ENCODE peak calls at places on chromosome 5, in six cellular contexts. One of them, this sample, is unnamed.

GRCh38 chr5:140111043-140111858 is 2.7 kb upstream of the PURA start:
- DNase-seq in B cell: no peak
- DNase-seq in cardiac fibroblast: no peak
- DNase-seq in neural crest cell: peak
- DNase-seq in type B pancreatic cell: no peak
- DNase-seq in fibroblast of lung: no peak
- DNase-seq in this sample: peak

GRCh38 chr5:50328193-50328729 is 112.8 kb downstream of the EMB start:
- DNase-seq in B cell: no peak
- DNase-seq in cardiac fibroblast: no peak
- DNase-seq in neural crest cell: no peak
- DNase-seq in type B pancreatic cell: no peak
- DNase-seq in fibroblast of lung: no peak
- DNase-seq in this sample: no peak

GRCh38 chr5:151406322-151406947 is 41.0 kb upstream of the SLC36A1 start:
- DNase-seq in B cell: no peak
- DNase-seq in cardiac fibroblast: peak
- DNase-seq in neural crest cell: no peak
- DNase-seq in type B pancreatic cell: no peak
- DNase-seq in fibroblast of lung: no peak
- DNase-seq in this sample: no peak

GRCh38 chr5:1176473-1177391 is 24.7 kb upstream of the SLC6A19 start:
- DNase-seq in B cell: no peak
- DNase-seq in cardiac fibroblast: no peak
- DNase-seq in neural crest cell: no peak
- DNase-seq in type B pancreatic cell: no peak
- DNase-seq in fibroblast of lung: no peak
- DNase-seq in this sample: no peak

GRCh38 chr5:157514974-157515373 is 55.0 kb downstream of the NIPAL4 start:
- DNase-seq in B cell: no peak
- DNase-seq in cardiac fibroblast: no peak
- DNase-seq in neural crest cell: no peak
- DNase-seq in type B pancreatic cell: no peak
- DNase-seq in fibroblast of lung: no peak
- DNase-seq in this sample: no peak

GRCh38 chr5:138963763-138964371 is 88.7 kb upstream of the LRRTM2 start:
- DNase-seq in B cell: no peak
- DNase-seq in cardiac fibroblast: no peak
- DNase-seq in neural crest cell: peak
- DNase-seq in type B pancreatic cell: no peak
- DNase-seq in fibroblast of lung: no peak
- DNase-seq in this sample: peak

GRCh38 chr5:110179291-110179690 is 489.6 kb downstream of the MAN2A1 start:
- DNase-seq in B cell: no peak
- DNase-seq in cardiac fibroblast: no peak
- DNase-seq in neural crest cell: no peak
- DNase-seq in type B pancreatic cell: no peak
- DNase-seq in fibroblast of lung: no peak
- DNase-seq in this sample: no peak

GRCh38 chr5:138544171-138545134 is 1.4 kb upstream of the ETF1 start:
- DNase-seq in B cell: no peak
- DNase-seq in cardiac fibroblast: peak
- DNase-seq in neural crest cell: no peak
- DNase-seq in type B pancreatic cell: no peak
- DNase-seq in fibroblast of lung: peak
- DNase-seq in this sample: peak

GRCh38 chr5:74209566-74209965 is 431.0 kb downstream of the ENC1 start:
- DNase-seq in B cell: no peak
- DNase-seq in cardiac fibroblast: no peak
- DNase-seq in neural crest cell: no peak
- DNase-seq in type B pancreatic cell: no peak
- DNase-seq in fibroblast of lung: peak
- DNase-seq in this sample: no peak

GRCh38 chr5:143001764-143002351 is 231.7 kb downstream of the ARHGAP26 start:
- DNase-seq in B cell: no peak
- DNase-seq in cardiac fibroblast: peak
- DNase-seq in neural crest cell: no peak
- DNase-seq in type B pancreatic cell: no peak
- DNase-seq in fibroblast of lung: peak
- DNase-seq in this sample: no peak

GRCh38 chr5:54442271-54442670 is 13.2 kb upstream of the HSPB3 start:
- DNase-seq in B cell: no peak
- DNase-seq in cardiac fibroblast: no peak
- DNase-seq in neural crest cell: no peak
- DNase-seq in type B pancreatic cell: no peak
- DNase-seq in fibroblast of lung: peak
- DNase-seq in this sample: no peak

GRCh38 chr5:177491429-177491945 is 5.9 kb downstream of the PDLIM7 start:
- DNase-seq in B cell: no peak
- DNase-seq in cardiac fibroblast: peak
- DNase-seq in neural crest cell: peak
- DNase-seq in type B pancreatic cell: no peak
- DNase-seq in fibroblast of lung: peak
- DNase-seq in this sample: peak

GRCh38 chr5:130471-131175 is 38.7 kb downstream of the PLEKHG4B start:
- DNase-seq in B cell: no peak
- DNase-seq in cardiac fibroblast: peak
- DNase-seq in neural crest cell: no peak
- DNase-seq in type B pancreatic cell: no peak
- DNase-seq in fibroblast of lung: peak
- DNase-seq in this sample: no peak

GRCh38 chr5:10724799-10725507 is 36.1 kb downstream of the DAP start:
- DNase-seq in B cell: no peak
- DNase-seq in cardiac fibroblast: peak
- DNase-seq in neural crest cell: no peak
- DNase-seq in type B pancreatic cell: no peak
- DNase-seq in fibroblast of lung: peak
- DNase-seq in this sample: no peak

GRCh38 chr5:179430256-179431175 is 85.3 kb upstream of the ADAMTS2 start:
- DNase-seq in B cell: no peak
- DNase-seq in cardiac fibroblast: no peak
- DNase-seq in neural crest cell: no peak
- DNase-seq in type B pancreatic cell: no peak
- DNase-seq in fibroblast of lung: no peak
- DNase-seq in this sample: no peak

GRCh38 chr5:121171834-121172233 is 679.8 kb upstream of the FTMT start:
- DNase-seq in B cell: no peak
- DNase-seq in cardiac fibroblast: peak
- DNase-seq in neural crest cell: no peak
- DNase-seq in type B pancreatic cell: no peak
- DNase-seq in fibroblast of lung: peak
- DNase-seq in this sample: no peak

GRCh38 chr5:91225848-91226686 is 157.1 kb downstream of the ARRDC3 start:
- DNase-seq in B cell: peak
- DNase-seq in cardiac fibroblast: no peak
- DNase-seq in neural crest cell: no peak
- DNase-seq in type B pancreatic cell: no peak
- DNase-seq in fibroblast of lung: peak
- DNase-seq in this sample: peak

GRCh38 chr5:160470437-160471341 is 49.0 kb downstream of the PTTG1 start:
- DNase-seq in B cell: no peak
- DNase-seq in cardiac fibroblast: peak
- DNase-seq in neural crest cell: no peak
- DNase-seq in type B pancreatic cell: no peak
- DNase-seq in fibroblast of lung: peak
- DNase-seq in this sample: no peak

GRCh38 chr5:56523779-56524178 is 290.6 kb upstream of the ANKRD55 start:
- DNase-seq in B cell: no peak
- DNase-seq in cardiac fibroblast: peak
- DNase-seq in neural crest cell: no peak
- DNase-seq in type B pancreatic cell: no peak
- DNase-seq in fibroblast of lung: no peak
- DNase-seq in this sample: no peak

GRCh38 chr5:125196479-125197183 is 450.2 kb upstream of the ZNF608 start:
- DNase-seq in B cell: no peak
- DNase-seq in cardiac fibroblast: peak
- DNase-seq in neural crest cell: no peak
- DNase-seq in type B pancreatic cell: no peak
- DNase-seq in fibroblast of lung: peak
- DNase-seq in this sample: no peak

GRCh38 chr5:149141224-149141956 is at the start of gene ABLIM3:
- DNase-seq in B cell: no peak
- DNase-seq in cardiac fibroblast: peak
- DNase-seq in neural crest cell: peak
- DNase-seq in type B pancreatic cell: peak
- DNase-seq in fibroblast of lung: no peak
- DNase-seq in this sample: peak

GRCh38 chr5:760363-761205 is 23.9 kb downstream of the ZDHHC11B start:
- DNase-seq in B cell: no peak
- DNase-seq in cardiac fibroblast: no peak
- DNase-seq in neural crest cell: no peak
- DNase-seq in type B pancreatic cell: peak
- DNase-seq in fibroblast of lung: no peak
- DNase-seq in this sample: no peak

DNA sequence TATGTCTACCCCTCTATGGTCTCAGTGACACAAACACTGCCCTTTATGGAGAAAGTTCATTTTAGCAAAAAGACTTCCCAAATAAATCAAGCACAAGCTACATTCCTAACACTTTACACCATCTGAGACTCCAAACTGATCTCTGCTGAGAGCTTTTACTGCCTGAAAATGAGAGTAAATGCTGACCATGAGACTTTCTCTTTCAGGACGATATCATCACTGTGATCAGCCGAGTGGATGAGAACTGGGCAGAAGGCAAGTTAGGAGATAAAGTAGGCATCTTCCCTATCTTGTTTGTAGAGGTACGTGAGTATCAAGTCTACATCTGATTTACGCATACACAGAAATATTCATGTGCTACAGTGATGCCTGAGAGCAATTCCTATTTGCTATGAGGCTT is 67.5 kb downstream of the SH3RF2 start:
- DNase-seq in B cell: no peak
- DNase-seq in cardiac fibroblast: no peak
- DNase-seq in neural crest cell: no peak
- DNase-seq in type B pancreatic cell: no peak
- DNase-seq in fibroblast of lung: no peak
- DNase-seq in this sample: no peak
- TF ChIP-seq CTCF in B cell: no peak
- TF ChIP-seq CTCF in cardiac fibroblast: no peak
- TF ChIP-seq CTCF in neural crest cell: no peak
- TF ChIP-seq CTCF in type B pancreatic cell: no peak
- TF ChIP-seq CTCF in fibroblast of lung: no peak
- TF ChIP-seq CTCF in this sample: no peak

DNA sequence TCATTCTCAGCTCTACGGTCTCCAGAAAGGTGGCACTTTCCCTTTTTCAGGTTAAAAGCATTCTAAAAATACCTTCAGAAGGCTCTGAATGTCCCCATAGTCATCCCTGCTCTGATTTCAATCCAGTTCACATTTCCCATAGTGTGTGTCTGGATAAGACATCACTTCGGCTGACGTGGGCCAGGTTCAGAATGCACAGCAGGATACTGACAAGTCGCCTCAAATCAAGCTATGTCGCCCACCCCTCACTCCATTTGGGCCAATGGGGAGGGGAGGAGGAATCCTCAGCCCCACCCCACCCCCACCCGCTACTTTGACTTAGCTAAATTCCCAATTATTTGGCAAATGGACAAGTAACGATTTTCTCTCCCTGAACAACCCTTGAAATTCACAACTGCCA is 148.0 kb downstream of the SLIT3 start:
- DNase-seq in B cell: no peak
- DNase-seq in cardiac fibroblast: no peak
- DNase-seq in neural crest cell: no peak
- DNase-seq in type B pancreatic cell: no peak
- DNase-seq in fibroblast of lung: no peak
- DNase-seq in this sample: no peak
- TF ChIP-seq CTCF in B cell: no peak
- TF ChIP-seq CTCF in cardiac fibroblast: no peak
- TF ChIP-seq CTCF in neural crest cell: no peak
- TF ChIP-seq CTCF in type B pancreatic cell: no peak
- TF ChIP-seq CTCF in fibroblast of lung: no peak
- TF ChIP-seq CTCF in this sample: no peak

GRCh38 chr5:113325054-113325453 is 109.7 kb downstream of the TSSK1B start:
- DNase-seq in B cell: no peak
- DNase-seq in cardiac fibroblast: no peak
- DNase-seq in neural crest cell: no peak
- DNase-seq in type B pancreatic cell: no peak
- DNase-seq in fibroblast of lung: peak
- DNase-seq in this sample: no peak

GRCh38 chr5:113320160-113320816 is 114.5 kb downstream of the TSSK1B start:
- DNase-seq in B cell: no peak
- DNase-seq in cardiac fibroblast: no peak
- DNase-seq in neural crest cell: no peak
- DNase-seq in type B pancreatic cell: no peak
- DNase-seq in fibroblast of lung: no peak
- DNase-seq in this sample: no peak

GRCh38 chr5:113319256-113320053 is 115.3 kb downstream of the TSSK1B start:
- DNase-seq in B cell: no peak
- DNase-seq in cardiac fibroblast: no peak
- DNase-seq in neural crest cell: no peak
- DNase-seq in type B pancreatic cell: no peak
- DNase-seq in fibroblast of lung: no peak
- DNase-seq in this sample: no peak

GRCh38 chr5:113321266-113321665 is 113.5 kb downstream of the TSSK1B start:
- DNase-seq in B cell: no peak
- DNase-seq in cardiac fibroblast: peak
- DNase-seq in neural crest cell: no peak
- DNase-seq in type B pancreatic cell: no peak
- DNase-seq in fibroblast of lung: no peak
- DNase-seq in this sample: no peak
- TF ChIP-seq CTCF in B cell: no peak
- TF ChIP-seq CTCF in cardiac fibroblast: no peak
- TF ChIP-seq CTCF in neural crest cell: no peak
- TF ChIP-seq CTCF in type B pancreatic cell: no peak
- TF ChIP-seq CTCF in fibroblast of lung: no peak
- TF ChIP-seq CTCF in this sample: no peak

DNA sequence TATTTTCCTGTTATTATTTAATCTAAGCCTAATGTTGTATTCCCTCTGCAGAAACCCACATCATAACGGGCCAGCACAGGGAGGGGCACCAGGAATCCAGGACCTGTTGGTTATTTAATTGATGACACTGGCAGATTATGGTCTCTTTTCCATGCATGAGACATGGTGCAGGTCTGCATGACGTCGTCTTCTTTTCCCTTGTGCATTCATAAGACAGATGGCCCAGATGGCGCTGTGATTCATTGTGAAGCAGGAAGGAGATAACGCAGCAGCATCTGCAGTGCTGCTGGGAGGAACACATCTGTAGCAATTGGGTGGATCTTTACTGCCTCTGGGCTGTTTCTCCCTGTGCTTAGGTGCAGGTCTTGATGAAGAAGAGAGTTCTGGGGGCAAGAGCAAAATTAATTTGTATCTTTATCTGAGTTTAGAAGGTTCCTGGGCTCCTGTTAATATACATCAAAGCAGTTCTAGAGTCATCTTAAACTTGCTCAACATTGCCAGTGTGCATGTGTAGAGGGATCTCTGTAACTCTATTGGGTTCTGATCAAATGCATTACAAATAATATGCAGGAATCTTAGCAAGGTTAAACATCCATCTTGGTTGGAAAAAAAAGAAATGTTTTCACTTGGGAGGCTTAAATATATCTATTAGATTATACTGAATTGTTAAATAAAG is 176.1 kb downstream of the PCSK1 start:
- DNase-seq in B cell: no peak
- DNase-seq in cardiac fibroblast: peak
- DNase-seq in neural crest cell: no peak
- DNase-seq in type B pancreatic cell: no peak
- DNase-seq in fibroblast of lung: peak
- DNase-seq in this sample: peak
- TF ChIP-seq CTCF in B cell: no peak
- TF ChIP-seq CTCF in cardiac fibroblast: no peak
- TF ChIP-seq CTCF in neural crest cell: no peak
- TF ChIP-seq CTCF in type B pancreatic cell: no peak
- TF ChIP-seq CTCF in fibroblast of lung: no peak
- TF ChIP-seq CTCF in this sample: no peak

GRCh38 chr5:132469380-132470372 is 20.9 kb downstream of the IRF1 start:
- DNase-seq in B cell: no peak
- DNase-seq in cardiac fibroblast: peak
- DNase-seq in neural crest cell: no peak
- DNase-seq in type B pancreatic cell: no peak
- DNase-seq in fibroblast of lung: no peak
- DNase-seq in this sample: no peak
- TF ChIP-seq CTCF in B cell: no peak
- TF ChIP-seq CTCF in cardiac fibroblast: no peak
- TF ChIP-seq CTCF in neural crest cell: no peak
- TF ChIP-seq CTCF in type B pancreatic cell: no peak
- TF ChIP-seq CTCF in fibroblast of lung: no peak
- TF ChIP-seq CTCF in this sample: no peak